ENCODE peak calls at places on chromosomes 6 and 20, in six cellular contexts. One of them, this sample, is unnamed.

GRCh38 chr6:140915001-140915950 is 1217.4 kb upstream of the GJE1 start:
- DNase-seq in AG04449: no peak
- DNase-seq in brain microvascular endothelial cell: no peak
- DNase-seq in esophagus squamous epithelium: no peak
- DNase-seq in kidney: no peak
- DNase-seq in upper lobe of right lung: no peak
- DNase-seq in this sample: peak

GRCh38 chr6:28235912-28236452 is 10.9 kb downstream of the ZSCAN9 start:
- DNase-seq in kidney: no peak
- DNase-seq in AG04449: no peak
- DNase-seq in brain microvascular endothelial cell: no peak
- DNase-seq in esophagus squamous epithelium: no peak
- DNase-seq in upper lobe of right lung: no peak
- DNase-seq in this sample: no peak

GRCh38 chr6:135779213-135779612 is 72.3 kb upstream of the PDE7B start:
- DNase-seq in upper lobe of right lung: no peak
- DNase-seq in brain microvascular endothelial cell: no peak
- DNase-seq in esophagus squamous epithelium: no peak
- DNase-seq in AG04449: no peak
- DNase-seq in kidney: no peak
- DNase-seq in this sample: no peak

GRCh38 chr20:61640171-61640570 is 388.1 kb downstream of the CDH4 start:
- DNase-seq in upper lobe of right lung: no peak
- DNase-seq in brain microvascular endothelial cell: no peak
- DNase-seq in esophagus squamous epithelium: no peak
- DNase-seq in AG04449: peak
- DNase-seq in kidney: no peak
- DNase-seq in this sample: no peak

GRCh38 chr6:43771210-43771857 is 1.3 kb downstream of the VEGFA start:
- DNase-seq in AG04449: no peak
- DNase-seq in brain microvascular endothelial cell: peak
- DNase-seq in upper lobe of right lung: peak
- DNase-seq in esophagus squamous epithelium: no peak
- DNase-seq in kidney: peak
- DNase-seq in this sample: no peak

GRCh38 chr6:126181173-126181741 is 158.7 kb upstream of the CENPW start:
- DNase-seq in kidney: no peak
- DNase-seq in upper lobe of right lung: no peak
- DNase-seq in AG04449: no peak
- DNase-seq in esophagus squamous epithelium: no peak
- DNase-seq in brain microvascular endothelial cell: no peak
- DNase-seq in this sample: no peak

GRCh38 chr6:154343473-154344308 is 12.9 kb downstream of the IPCEF1 start:
- DNase-seq in upper lobe of right lung: peak
- DNase-seq in esophagus squamous epithelium: no peak
- DNase-seq in brain microvascular endothelial cell: peak
- DNase-seq in AG04449: no peak
- DNase-seq in kidney: peak
- DNase-seq in this sample: no peak

GRCh38 chr6:87151786-87152527 is 3.4 kb upstream of the ZNF292 start:
- DNase-seq in AG04449: no peak
- DNase-seq in upper lobe of right lung: peak
- DNase-seq in brain microvascular endothelial cell: peak
- DNase-seq in esophagus squamous epithelium: no peak
- DNase-seq in kidney: peak
- DNase-seq in this sample: no peak

GRCh38 chr6:19830171-19830570 is 7.0 kb upstream of the ID4 start:
- DNase-seq in esophagus squamous epithelium: no peak
- DNase-seq in kidney: no peak
- DNase-seq in upper lobe of right lung: no peak
- DNase-seq in brain microvascular endothelial cell: peak
- DNase-seq in AG04449: no peak
- DNase-seq in this sample: no peak

GRCh38 chr20:401682-402495 is 6.2 kb upstream of the RBCK1 start:
- DNase-seq in esophagus squamous epithelium: no peak
- DNase-seq in upper lobe of right lung: no peak
- DNase-seq in brain microvascular endothelial cell: no peak
- DNase-seq in kidney: no peak
- DNase-seq in AG04449: no peak
- DNase-seq in this sample: peak

GRCh38 chr20:35179292-35180212 is 7.7 kb downstream of the PROCR start:
- DNase-seq in kidney: no peak
- DNase-seq in brain microvascular endothelial cell: no peak
- DNase-seq in AG04449: no peak
- DNase-seq in esophagus squamous epithelium: no peak
- DNase-seq in upper lobe of right lung: no peak
- DNase-seq in this sample: no peak

GRCh38 chr6:89068695-89069094 is 11.9 kb upstream of the PNRC1 start:
- DNase-seq in brain microvascular endothelial cell: no peak
- DNase-seq in esophagus squamous epithelium: no peak
- DNase-seq in AG04449: no peak
- DNase-seq in kidney: no peak
- DNase-seq in upper lobe of right lung: no peak
- DNase-seq in this sample: no peak

GRCh38 chr20:49562341-49563014 is 5.5 kb downstream of the PTGIS start:
- DNase-seq in upper lobe of right lung: no peak
- DNase-seq in brain microvascular endothelial cell: peak
- DNase-seq in esophagus squamous epithelium: no peak
- DNase-seq in AG04449: no peak
- DNase-seq in kidney: peak
- DNase-seq in this sample: peak

GRCh38 chr6:17156966-17157365 is 55.1 kb downstream of the STMND1 start:
- DNase-seq in esophagus squamous epithelium: no peak
- DNase-seq in AG04449: no peak
- DNase-seq in brain microvascular endothelial cell: no peak
- DNase-seq in kidney: no peak
- DNase-seq in upper lobe of right lung: no peak
- DNase-seq in this sample: no peak

GRCh38 chr20:22924036-22924737 is 110.9 kb upstream of the SSTR4 start:
- DNase-seq in upper lobe of right lung: no peak
- DNase-seq in kidney: peak
- DNase-seq in brain microvascular endothelial cell: no peak
- DNase-seq in AG04449: no peak
- DNase-seq in esophagus squamous epithelium: no peak
- DNase-seq in this sample: peak

GRCh38 chr6:73286752-73287151 is 23.8 kb upstream of the KHDC1 start:
- DNase-seq in kidney: no peak
- DNase-seq in esophagus squamous epithelium: no peak
- DNase-seq in brain microvascular endothelial cell: no peak
- DNase-seq in upper lobe of right lung: no peak
- DNase-seq in AG04449: no peak
- DNase-seq in this sample: no peak

GRCh38 chr20:1973921-1974440 is 19.9 kb downstream of the PDYN start:
- DNase-seq in esophagus squamous epithelium: no peak
- DNase-seq in kidney: no peak
- DNase-seq in brain microvascular endothelial cell: no peak
- DNase-seq in AG04449: no peak
- DNase-seq in upper lobe of right lung: no peak
- DNase-seq in this sample: no peak

GRCh38 chr20:61852268-61853072 is 213.2 kb downstream of the TAF4 start:
- DNase-seq in brain microvascular endothelial cell: no peak
- DNase-seq in upper lobe of right lung: no peak
- DNase-seq in kidney: peak
- DNase-seq in AG04449: no peak
- DNase-seq in esophagus squamous epithelium: no peak
- DNase-seq in this sample: no peak

GRCh38 chr20:37346232-37346525 is 239 bp downstream of the SRC start:
- DNase-seq in esophagus squamous epithelium: no peak
- DNase-seq in AG04449: no peak
- DNase-seq in upper lobe of right lung: no peak
- DNase-seq in kidney: no peak
- DNase-seq in brain microvascular endothelial cell: no peak
- DNase-seq in this sample: no peak

GRCh38 chr20:37346526-37347346 is 796 bp downstream of the SRC start:
- DNase-seq in esophagus squamous epithelium: no peak
- DNase-seq in upper lobe of right lung: no peak
- DNase-seq in kidney: peak
- DNase-seq in brain microvascular endothelial cell: no peak
- DNase-seq in AG04449: no peak
- DNase-seq in this sample: no peak

GRCh38 chr20:37347891-37348642 is 2.1 kb downstream of the SRC start:
- DNase-seq in esophagus squamous epithelium: no peak
- DNase-seq in kidney: no peak
- DNase-seq in AG04449: no peak
- DNase-seq in brain microvascular endothelial cell: no peak
- DNase-seq in upper lobe of right lung: peak
- DNase-seq in this sample: no peak

GRCh38 chr20:37348643-37349516 is 2.9 kb downstream of the SRC start:
- DNase-seq in brain microvascular endothelial cell: no peak
- DNase-seq in kidney: no peak
- DNase-seq in AG04449: no peak
- DNase-seq in esophagus squamous epithelium: no peak
- DNase-seq in upper lobe of right lung: peak
- DNase-seq in this sample: no peak

GRCh38 chr20:37347347-37347823 is 1.4 kb downstream of the SRC start:
- DNase-seq in esophagus squamous epithelium: no peak
- DNase-seq in upper lobe of right lung: no peak
- DNase-seq in AG04449: no peak
- DNase-seq in kidney: no peak
- DNase-seq in brain microvascular endothelial cell: no peak
- DNase-seq in this sample: no peak
- H3K4me3 ChIP-seq in esophagus squamous epithelium: peak
- H3K4me3 ChIP-seq in upper lobe of right lung: peak
- H3K4me3 ChIP-seq in AG04449: peak
- H3K4me3 ChIP-seq in kidney: peak
- H3K4me3 ChIP-seq in brain microvascular endothelial cell: peak
- H3K4me3 ChIP-seq in this sample: no peak

DNA sequence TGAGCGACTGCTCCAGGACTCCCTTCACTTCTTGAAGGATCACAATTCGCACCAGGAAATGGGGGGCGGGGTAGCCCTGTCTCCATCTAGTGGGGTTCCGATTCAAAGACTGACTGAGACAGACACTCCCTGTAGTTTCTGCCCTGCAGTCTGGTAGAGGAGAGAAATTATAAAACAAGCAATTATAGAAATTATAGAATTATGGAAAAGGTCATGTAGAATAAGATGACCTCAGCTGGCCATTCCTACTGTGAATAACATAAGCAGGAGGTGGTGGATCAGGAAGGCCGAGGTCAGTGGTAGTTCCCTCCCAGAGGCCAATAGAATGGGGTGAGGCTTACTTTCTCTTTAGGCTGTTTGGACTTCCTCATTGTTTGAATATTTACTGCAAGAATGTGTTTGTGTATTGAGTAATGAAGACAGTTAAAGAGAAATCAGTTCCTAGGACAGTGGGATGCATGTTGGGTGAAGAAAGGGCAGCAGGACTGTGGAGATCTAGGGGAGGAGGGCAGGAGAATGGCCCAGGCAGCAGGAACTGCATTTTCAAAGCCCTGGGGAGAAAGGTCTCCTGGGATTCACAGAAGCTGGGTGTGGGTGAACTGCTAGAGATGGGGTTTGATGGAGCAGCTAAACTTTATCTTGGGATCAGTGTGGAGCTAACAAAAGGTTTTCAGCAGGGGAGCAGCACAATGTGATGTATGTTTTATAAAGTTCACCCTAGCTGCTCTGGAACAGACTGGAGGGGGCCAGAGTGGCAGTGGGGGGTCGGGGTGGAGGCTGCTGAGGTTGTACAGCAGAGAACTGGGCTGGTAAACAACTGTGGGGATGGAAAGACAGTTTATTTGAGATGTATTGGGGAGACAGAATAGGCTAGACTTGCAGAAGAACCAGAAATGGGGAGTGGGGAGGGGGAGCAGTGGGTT is 2.1 kb downstream of the ZNF341 start:
- DNase-seq in brain microvascular endothelial cell: peak
- DNase-seq in AG04449: peak
- DNase-seq in kidney: no peak
- DNase-seq in upper lobe of right lung: no peak
- DNase-seq in esophagus squamous epithelium: no peak
- DNase-seq in this sample: peak
- H3K4me3 ChIP-seq in brain microvascular endothelial cell: no peak
- H3K4me3 ChIP-seq in AG04449: peak
- H3K4me3 ChIP-seq in kidney: no peak
- H3K4me3 ChIP-seq in upper lobe of right lung: peak
- H3K4me3 ChIP-seq in esophagus squamous epithelium: peak
- H3K4me3 ChIP-seq in this sample: no peak

DNA sequence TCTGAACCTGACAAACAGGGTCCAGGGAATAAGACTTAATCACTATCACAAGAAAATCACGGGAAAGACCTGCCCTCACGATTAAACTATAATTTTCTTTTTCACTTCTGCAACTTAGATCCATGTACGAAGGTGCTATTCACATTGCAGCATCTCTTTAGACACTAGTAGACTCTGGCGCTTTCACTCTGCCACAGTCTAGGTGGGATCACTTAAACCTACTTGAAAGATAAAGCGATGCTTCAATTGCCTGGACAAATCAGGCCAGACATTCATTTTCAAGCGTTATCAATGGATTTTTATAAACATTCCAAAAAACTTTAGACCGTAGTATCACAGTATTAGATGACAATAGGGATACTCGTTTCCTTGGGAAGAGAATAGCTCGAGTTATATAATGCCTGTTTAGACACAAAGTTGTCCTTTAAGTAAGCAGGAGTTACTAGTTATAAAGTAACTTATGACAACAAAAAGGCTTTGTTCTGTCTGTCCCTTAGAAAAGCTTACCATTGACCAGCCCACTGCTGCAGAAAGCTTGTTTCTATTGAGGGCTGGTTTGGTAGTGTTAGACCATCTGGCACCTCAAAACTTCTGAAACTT is 367.3 kb downstream of the UTRN start:
- DNase-seq in brain microvascular endothelial cell: no peak
- DNase-seq in esophagus squamous epithelium: no peak
- DNase-seq in kidney: no peak
- DNase-seq in upper lobe of right lung: no peak
- DNase-seq in AG04449: no peak
- DNase-seq in this sample: no peak
- H3K4me3 ChIP-seq in brain microvascular endothelial cell: no peak
- H3K4me3 ChIP-seq in esophagus squamous epithelium: no peak
- H3K4me3 ChIP-seq in kidney: no peak
- H3K4me3 ChIP-seq in upper lobe of right lung: no peak
- H3K4me3 ChIP-seq in AG04449: no peak
- H3K4me3 ChIP-seq in this sample: no peak

DNA sequence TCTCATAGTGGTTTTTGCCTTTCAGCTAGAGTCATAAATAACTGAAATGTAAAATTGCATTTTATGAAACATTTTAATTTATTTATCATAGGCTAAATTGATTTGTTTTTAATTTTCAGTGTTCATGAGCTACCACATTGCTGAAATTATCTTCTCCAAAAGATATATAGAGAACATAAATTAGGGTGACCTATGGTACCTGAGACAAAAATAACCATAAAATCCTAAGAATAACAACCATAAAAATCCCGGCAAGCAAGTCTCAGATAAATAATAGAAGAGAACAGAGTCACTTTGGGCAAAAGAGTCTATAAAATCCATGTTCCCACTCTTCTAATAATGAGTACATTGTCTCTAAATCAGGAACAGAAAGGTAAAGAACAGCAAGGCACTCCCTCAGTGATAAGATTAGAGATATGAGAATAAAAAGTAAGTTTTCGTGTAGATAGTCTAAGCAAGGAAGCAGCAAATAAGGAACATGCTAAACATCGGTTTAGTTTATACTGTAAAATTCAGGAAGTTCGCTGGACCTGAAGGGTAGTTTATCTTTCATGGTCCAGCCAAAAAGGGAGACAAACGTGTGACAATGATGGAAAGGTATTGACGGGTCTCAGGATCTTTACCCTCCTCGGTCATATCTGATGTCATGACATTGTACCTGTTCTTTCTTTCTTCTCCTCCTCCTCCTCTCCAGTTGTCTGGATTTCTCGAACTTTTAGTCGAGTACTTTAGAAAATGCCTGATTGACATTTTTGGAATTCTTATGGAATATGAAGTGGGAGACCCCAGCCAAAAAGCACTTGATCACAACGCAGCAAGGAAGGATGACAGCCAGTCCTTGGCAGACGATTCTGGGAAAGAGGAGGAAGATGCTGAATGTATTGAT is 117.6 kb downstream of the TMEM242 start:
- DNase-seq in upper lobe of right lung: no peak
- DNase-seq in brain microvascular endothelial cell: no peak
- DNase-seq in kidney: no peak
- DNase-seq in AG04449: no peak
- DNase-seq in esophagus squamous epithelium: no peak
- DNase-seq in this sample: no peak
- H3K4me3 ChIP-seq in upper lobe of right lung: no peak
- H3K4me3 ChIP-seq in brain microvascular endothelial cell: no peak
- H3K4me3 ChIP-seq in kidney: no peak
- H3K4me3 ChIP-seq in AG04449: no peak
- H3K4me3 ChIP-seq in esophagus squamous epithelium: no peak
- H3K4me3 ChIP-seq in this sample: no peak

This sample was measured in skeletal muscle cell.